ENCODE peak calls at places on chromosomes 16 and 17, in five cellular contexts. S is germinal center; V is HT-29; H is stimulated activated naive CD8-positive, alpha-beta T cell treated with anti-CD3 and anti-CD28 coated beads, Interleukin-15, amount 100 ng/mL, for 72 hours; Y is NAMALWA. N is an unnamed sample.

GRCh38 chr16:4682616-4683254 is 10.6 kb upstream of the NUDT16L1 start:
- DNase-seq in S (no peak), V (peak; percentile 25), H (no peak), Y (no peak), N (no peak)

GRCh38 chr16:27429330-27429871 is 27.4 kb downstream of the IL21R start:
- DNase-seq in S (no peak), V (no peak), H (no peak), Y (no peak), N (no peak)

GRCh38 chr17:82054351-82055022 is 2.8 kb downstream of the GPS1 start:
- DNase-seq in S (no peak), V (no peak), H (no peak), Y (no peak), N (no peak)

GRCh38 chr16:55873122-55873521 is 2.1 kb downstream of the CES5A start:
- DNase-seq in S (no peak), V (no peak), H (no peak), Y (no peak), N (no peak)

GRCh38 chr17:8961861-8962260 is 3.6 kb downstream of the PIK3R5 start:
- DNase-seq in S (no peak), V (no peak), H (no peak), Y (no peak), N (no peak)

GRCh38 chr17:80779961-80780380 is 211.7 kb upstream of the CHMP6 start:
- DNase-seq in S (no peak), V (no peak), H (no peak), Y (no peak), N (no peak)

GRCh38 chr17:16342979-16343378 is 10.3 kb downstream of the CENPV start:
- DNase-seq in S (no peak), V (no peak), H (no peak), Y (no peak), N (no peak)

GRCh38 chr17:44745301-44745700 is 13.5 kb upstream of the ADAM11 start:
- DNase-seq in S (no peak), V (no peak), H (no peak), Y (peak; percentile 50), N (no peak)

GRCh38 chr17:7357381-7357780 is 2.4 kb downstream of the TMEM95 start:
- DNase-seq in S (no peak), V (no peak), H (no peak), Y (no peak), N (no peak)

GRCh38 chr17:68324114-68324513 is 32.8 kb downstream of the ARSG start:
- DNase-seq in S (no peak), V (no peak), H (no peak), Y (no peak), N (no peak)

GRCh38 chr16:75506567-75506966 is 11.3 kb upstream of the CHST6 start:
- DNase-seq in S (no peak), V (no peak), H (no peak), Y (no peak), N (no peak)

GRCh38 chr16:85309656-85310587 is 197.7 kb upstream of the CIBAR2 start:
- DNase-seq in S (peak; percentile 77), V (no peak), H (no peak), Y (peak; percentile 92), N (no peak)

GRCh38 chr16:57516773-57517172 is 19.6 kb downstream of the CCDC102A start:
- DNase-seq in S (no peak), V (no peak), H (no peak), Y (no peak), N (no peak)

GRCh38 chr16:58098207-58099096 is 30.7 kb downstream of the CFAP20 start:
- DNase-seq in S (no peak), V (no peak), H (no peak), Y (no peak), N (no peak)

GRCh38 chr17:30495586-30495985 is 18.4 kb downstream of the GOSR1 start:
- DNase-seq in S (no peak), V (no peak), H (no peak), Y (no peak), N (no peak)

GRCh38 chr16:70751593-70751992 is 49.4 kb downstream of the VAC14 start:
- DNase-seq in S (no peak), V (peak; percentile 46), H (no peak), Y (no peak), N (no peak)

GRCh38 chr16:27408602-27409031 is 6.6 kb downstream of the IL21R start:
- DNase-seq in S (no peak), V (no peak), H (peak; percentile 25), Y (no peak), N (no peak)

GRCh38 chr17:60630352-60630751 is 30.4 kb downstream of the PPM1D start:
- DNase-seq in S (no peak), V (no peak), H (no peak), Y (no peak), N (no peak)

GRCh38 chr17:66995944-66996343 is 31.4 kb downstream of the CACNG4 start:
- DNase-seq in S (no peak), V (no peak), H (no peak), Y (no peak), N (no peak)

GRCh38 chr17:78378225-78379133 is at the start of gene PGS1:
- DNase-seq in S (peak; percentile 86), V (peak; percentile 58), H (peak; percentile 83), Y (peak; percentile 83), N (peak; percentile 86)

GRCh38 chr17:78401246-78401645 is 22.8 kb downstream of the PGS1 start:
- DNase-seq in S (no peak), V (no peak), H (no peak), Y (no peak), N (no peak)

GRCh38 chr17:17252149-17252810 is 15.3 kb upstream of the FLCN start:
- DNase-seq in S (no peak), V (no peak), H (no peak), Y (no peak), N (no peak)

GRCh38 chr17:80611831-80612230 is 67.2 kb downstream of the RPTOR start:
- DNase-seq in S (no peak), V (no peak), H (no peak), Y (no peak), N (no peak)

GRCh38 chr17:63475491-63476412 is 1.1 kb upstream of the ACE start:
- DNase-seq in S (no peak), V (no peak), H (no peak), Y (no peak), N (no peak)

GRCh38 chr16:72976047-72976746 is 71.7 kb downstream of the ZFHX3 start:
- DNase-seq in S (no peak), V (no peak), H (no peak), Y (no peak), N (no peak)

GRCh38 chr16:69481901-69482341 is 57.5 kb downstream of the CYB5B start:
- DNase-seq in S (no peak), V (no peak), H (no peak), Y (no peak), N (no peak)

N was measured in GM10248.